ENCODE peak calls at places on chromosomes 1 and 21, in eight cellular contexts. P, B, D, O, T, U, Z and N are unnamed samples.

GRCh38 chr21:43771698-43772367 is 4.3 kb downstream of the CSTB start:
- DNase-seq in B (no peak), T (no peak), Z (no peak), D (no peak), P (no peak), U (no peak), O (no peak), N (no peak)

GRCh38 chr1:186079084-186079684 is 295.9 kb downstream of the TPR start:
- DNase-seq in U (no peak), D (no peak), P (no peak), O (no peak), Z (no peak), B (no peak), T (no peak), N (no peak)

GRCh38 chr1:18326171-18326950 is 154.4 kb upstream of the KLHDC7A start:
- DNase-seq in U (peak; percentile 69), B (no peak), P (no peak), O (no peak), Z (no peak), D (no peak), T (no peak), N (no peak)

GRCh38 chr1:24147194-24147593 is 4.3 kb upstream of the IL22RA1 start:
- DNase-seq in O (no peak), P (no peak), B (no peak), Z (no peak), U (no peak), T (no peak), D (no peak), N (no peak)

GRCh38 chr1:51230501-51231078 is 5.5 kb upstream of the RNF11 start:
- DNase-seq in D (no peak), Z (no peak), B (no peak), T (no peak), P (no peak), O (no peak), U (no peak), N (no peak)

GRCh38 chr1:240004086-240004749 is 87.5 kb upstream of the FMN2 start:
- DNase-seq in P (no peak), T (peak; percentile 7), D (no peak), O (no peak), U (no peak), B (peak; percentile 16), Z (peak; percentile 48), N (no peak)

GRCh38 chr21:40377135-40377534 is 469.8 kb downstream of the DSCAM start:
- DNase-seq in T (no peak), P (no peak), O (no peak), U (no peak), B (no peak), Z (no peak), D (no peak), N (no peak)

GRCh38 chr1:110746644-110747259 is 72.0 kb upstream of the KCNA3 start:
- DNase-seq in P (peak; percentile 46), B (peak; percentile 88), D (peak; percentile 54), T (peak; percentile 65), Z (peak; percentile 40), O (peak; percentile 68), U (no peak), N (no peak)

GRCh38 chr1:44802306-44803061 is 2.3 kb downstream of the PLK3 start:
- DNase-seq in B (no peak), T (peak; percentile 56), P (no peak), D (no peak), O (no peak), Z (no peak), U (no peak), N (no peak)

GRCh38 chr1:173506437-173506836 is 29.3 kb downstream of the PRDX6 start:
- DNase-seq in B (no peak), T (peak; percentile 3), U (no peak), P (no peak), D (peak; percentile 66), Z (no peak), O (no peak), N (no peak)

GRCh38 chr21:42547001-42547905 is 33.6 kb downstream of the SLC37A1 start:
- DNase-seq in B (no peak), U (no peak), O (no peak), P (no peak), Z (no peak), T (no peak), D (no peak), N (no peak)

GRCh38 chr1:215594640-215595039 is 27.5 kb downstream of the KCTD3 start:
- DNase-seq in D (no peak), P (no peak), O (no peak), Z (no peak), U (no peak), B (no peak), T (no peak), N (peak; percentile 18)

GRCh38 chr1:62732327-62732726 is 44.1 kb upstream of the DOCK7 start:
- DNase-seq in U (no peak), B (no peak), O (no peak), T (no peak), D (no peak), Z (peak; percentile 18), P (no peak), N (no peak)